ENCODE peak calls at places on chromosome 2, in eight cellular contexts. One of them, this sample, is unnamed.

GRCh38 chr2:62747169-62747568 is 41.7 kb downstream of the EHBP1 start:
- DNase-seq in stimulated activated CD8-positive, alpha-beta memory T cell treated with anti-CD3 and anti-CD28 coated beads, Interleukin-15, amount 100 ng/mL, for 24 hours: no peak
- DNase-seq in GM12865: no peak
- DNase-seq in AG10803: no peak
- DNase-seq in cardiac muscle cell: no peak
- DNase-seq in caudate nucleus: no peak
- DNase-seq in NCI-H1417: no peak
- DNase-seq in tibial artery: no peak
- DNase-seq in this sample: no peak

GRCh38 chr2:223856584-223856983 is 19.2 kb upstream of the AP1S3 start:
- DNase-seq in tibial artery: no peak
- DNase-seq in AG10803: no peak
- DNase-seq in cardiac muscle cell: peak
- DNase-seq in caudate nucleus: no peak
- DNase-seq in stimulated activated CD8-positive, alpha-beta memory T cell treated with anti-CD3 and anti-CD28 coated beads, Interleukin-15, amount 100 ng/mL, for 24 hours: no peak
- DNase-seq in NCI-H1417: no peak
- DNase-seq in GM12865: peak
- DNase-seq in this sample: no peak

GRCh38 chr2:47250576-47251403 is 95.7 kb upstream of the STPG4 start:
- DNase-seq in tibial artery: no peak
- DNase-seq in GM12865: no peak
- DNase-seq in stimulated activated CD8-positive, alpha-beta memory T cell treated with anti-CD3 and anti-CD28 coated beads, Interleukin-15, amount 100 ng/mL, for 24 hours: no peak
- DNase-seq in NCI-H1417: peak
- DNase-seq in cardiac muscle cell: no peak
- DNase-seq in AG10803: no peak
- DNase-seq in caudate nucleus: no peak
- DNase-seq in this sample: no peak

GRCh38 chr2:163768881-163769681 is 33.3 kb upstream of the FIGN start:
- DNase-seq in cardiac muscle cell: no peak
- DNase-seq in GM12865: no peak
- DNase-seq in AG10803: no peak
- DNase-seq in caudate nucleus: no peak
- DNase-seq in stimulated activated CD8-positive, alpha-beta memory T cell treated with anti-CD3 and anti-CD28 coated beads, Interleukin-15, amount 100 ng/mL, for 24 hours: no peak
- DNase-seq in tibial artery: no peak
- DNase-seq in NCI-H1417: no peak
- DNase-seq in this sample: no peak

GRCh38 chr2:213862407-213863076 is 548.3 kb upstream of the VWC2L start:
- DNase-seq in tibial artery: no peak
- DNase-seq in caudate nucleus: no peak
- DNase-seq in NCI-H1417: no peak
- DNase-seq in stimulated activated CD8-positive, alpha-beta memory T cell treated with anti-CD3 and anti-CD28 coated beads, Interleukin-15, amount 100 ng/mL, for 24 hours: no peak
- DNase-seq in AG10803: no peak
- DNase-seq in cardiac muscle cell: no peak
- DNase-seq in GM12865: no peak
- DNase-seq in this sample: no peak

GRCh38 chr2:25362564-25363145 is 20.9 kb upstream of the DNMT3A start:
- DNase-seq in GM12865: peak
- DNase-seq in stimulated activated CD8-positive, alpha-beta memory T cell treated with anti-CD3 and anti-CD28 coated beads, Interleukin-15, amount 100 ng/mL, for 24 hours: no peak
- DNase-seq in tibial artery: no peak
- DNase-seq in AG10803: no peak
- DNase-seq in NCI-H1417: peak
- DNase-seq in caudate nucleus: no peak
- DNase-seq in cardiac muscle cell: no peak
- DNase-seq in this sample: peak

GRCh38 chr2:205947621-205948495 is 138.1 kb downstream of the INO80D start:
- DNase-seq in cardiac muscle cell: peak
- DNase-seq in NCI-H1417: peak
- DNase-seq in caudate nucleus: no peak
- DNase-seq in AG10803: peak
- DNase-seq in tibial artery: peak
- DNase-seq in GM12865: peak
- DNase-seq in stimulated activated CD8-positive, alpha-beta memory T cell treated with anti-CD3 and anti-CD28 coated beads, Interleukin-15, amount 100 ng/mL, for 24 hours: peak
- DNase-seq in this sample: peak

GRCh38 chr2:25374827-25375226 is 33.1 kb upstream of the DNMT3A start:
- DNase-seq in cardiac muscle cell: no peak
- DNase-seq in GM12865: no peak
- DNase-seq in AG10803: no peak
- DNase-seq in stimulated activated CD8-positive, alpha-beta memory T cell treated with anti-CD3 and anti-CD28 coated beads, Interleukin-15, amount 100 ng/mL, for 24 hours: no peak
- DNase-seq in NCI-H1417: no peak
- DNase-seq in caudate nucleus: no peak
- DNase-seq in tibial artery: peak
- DNase-seq in this sample: no peak

GRCh38 chr2:47007221-47007825 is 91.7 kb upstream of the MCFD2 start:
- DNase-seq in cardiac muscle cell: no peak
- DNase-seq in tibial artery: no peak
- DNase-seq in NCI-H1417: peak
- DNase-seq in AG10803: no peak
- DNase-seq in GM12865: no peak
- DNase-seq in caudate nucleus: peak
- DNase-seq in stimulated activated CD8-positive, alpha-beta memory T cell treated with anti-CD3 and anti-CD28 coated beads, Interleukin-15, amount 100 ng/mL, for 24 hours: no peak
- DNase-seq in this sample: no peak

GRCh38 chr2:20536619-20537422 is 89.9 kb downstream of the RHOB start:
- DNase-seq in GM12865: no peak
- DNase-seq in tibial artery: peak
- DNase-seq in stimulated activated CD8-positive, alpha-beta memory T cell treated with anti-CD3 and anti-CD28 coated beads, Interleukin-15, amount 100 ng/mL, for 24 hours: no peak
- DNase-seq in caudate nucleus: no peak
- DNase-seq in cardiac muscle cell: no peak
- DNase-seq in NCI-H1417: no peak
- DNase-seq in AG10803: no peak
- DNase-seq in this sample: no peak

GRCh38 chr2:188813846-188814245 is 160.3 kb upstream of the COL3A1 start:
- DNase-seq in cardiac muscle cell: peak
- DNase-seq in stimulated activated CD8-positive, alpha-beta memory T cell treated with anti-CD3 and anti-CD28 coated beads, Interleukin-15, amount 100 ng/mL, for 24 hours: no peak
- DNase-seq in NCI-H1417: no peak
- DNase-seq in caudate nucleus: no peak
- DNase-seq in GM12865: no peak
- DNase-seq in AG10803: peak
- DNase-seq in tibial artery: no peak
- DNase-seq in this sample: no peak

This sample was measured in Karpas-422.